ENCODE peak calls at places on chromosomes 16 and 17, in eight cellular contexts. I, D, Y, W, K, V, B and Q are unnamed samples.

GRCh38 chr17:9115446-9116265 is 94.3 kb downstream of the NTN1 start:
- DNase-seq in I (peak; percentile 86), D (peak; percentile 6), Y (peak; percentile 65), W (peak; percentile 28), K (peak; percentile 33), V (peak; percentile 48), B (peak; percentile 27), Q (peak; percentile 68)

GRCh38 chr17:419073-419735 is 66.6 kb upstream of the RPH3AL start:
- DNase-seq in I (no peak), D (no peak), Y (no peak), W (no peak), K (no peak), V (peak; percentile 35), B (no peak), Q (no peak)

GRCh38 chr17:49180303-49180702 is 30.1 kb downstream of the GNGT2 start:
- DNase-seq in I (peak; percentile 50), D (peak; percentile 36), Y (peak; percentile 80), W (no peak), K (peak; percentile 37), V (peak; percentile 74), B (peak; percentile 73), Q (peak; percentile 52)

GRCh38 chr16:56252835-56253234 is 61.5 kb downstream of the GNAO1 start:
- DNase-seq in I (no peak), D (peak; percentile 9), Y (no peak), W (no peak), K (peak; percentile 30), V (no peak), B (no peak), Q (no peak)

GRCh38 chr17:74878658-74879057 is 5.9 kb upstream of the FDXR start:
- DNase-seq in I (no peak), D (no peak), Y (no peak), W (no peak), K (no peak), V (no peak), B (no peak), Q (no peak)

GRCh38 chr16:4699030-4699556 is 5.7 kb downstream of the NUDT16L1 start:
- DNase-seq in I (no peak), D (no peak), Y (no peak), W (no peak), K (no peak), V (no peak), B (no peak), Q (peak; percentile 28)

GRCh38 chr16:16062023-16062932 is 112.9 kb downstream of the ABCC1 start:
- DNase-seq in I (no peak), D (no peak), Y (no peak), W (no peak), K (peak; percentile 55), V (peak; percentile 19), B (no peak), Q (no peak)

GRCh38 chr17:45380046-45380765 is 52.5 kb downstream of the ARHGAP27 start:
- DNase-seq in I (no peak), D (no peak), Y (no peak), W (no peak), K (no peak), V (no peak), B (no peak), Q (peak; percentile 22)

GRCh38 chr17:82791532-82791931 is 39.7 kb downstream of the TBCD start:
- DNase-seq in I (peak; percentile 43), D (peak; percentile 98), Y (no peak), W (no peak), K (no peak), V (no peak), B (no peak), Q (no peak)

GRCh38 chr17:39352511-39352910 is 48.9 kb downstream of the FBXL20 start:
- DNase-seq in I (no peak), D (no peak), Y (no peak), W (no peak), K (no peak), V (no peak), B (no peak), Q (no peak)

GRCh38 chr17:76107507-76107906 is 3.9 kb upstream of the EXOC7 start:
- DNase-seq in I (no peak), D (no peak), Y (no peak), W (no peak), K (no peak), V (no peak), B (no peak), Q (no peak)

GRCh38 chr16:19073863-19074262 is 6.4 kb downstream of the COQ7 start:
- DNase-seq in I (no peak), D (no peak), Y (no peak), W (no peak), K (no peak), V (no peak), B (no peak), Q (no peak)

GRCh38 chr17:74987909-74988711 is 678 bp downstream of the CDR2L start:
- DNase-seq in I (peak; percentile 93), D (peak; percentile 76), Y (peak; percentile 78), W (peak; percentile 86), K (peak; percentile 65), V (peak; percentile 78), B (peak; percentile 74), Q (peak; percentile 78)

GRCh38 chr16:86761117-86761971 is 183.0 kb downstream of the FOXL1 start:
- DNase-seq in I (no peak), D (peak; percentile 68), Y (peak; percentile 68), W (no peak), K (no peak), V (peak; percentile 32), B (peak; percentile 36), Q (no peak)

GRCh38 chr16:25014500-25015147 is 545 bp downstream of the ARHGAP17 start:
- DNase-seq in I (peak; percentile 50), D (peak; percentile 48), Y (peak; percentile 33), W (peak; percentile 65), K (peak; percentile 50), V (peak; percentile 47), B (peak; percentile 45), Q (peak; percentile 56)

GRCh38 chr17:27848941-27849340 is 44.2 kb downstream of the LYRM9 start:
- DNase-seq in I (no peak), D (no peak), Y (no peak), W (no peak), K (no peak), V (no peak), B (no peak), Q (no peak)

GRCh38 chr17:64209983-64210382 is 53.1 kb downstream of the TEX2 start:
- DNase-seq in I (no peak), D (no peak), Y (no peak), W (no peak), K (no peak), V (no peak), B (no peak), Q (no peak)

GRCh38 chr17:79355186-79355585 is 255.7 kb downstream of the RBFOX3 start:
- DNase-seq in I (no peak), D (no peak), Y (no peak), W (no peak), K (no peak), V (no peak), B (no peak), Q (no peak)

GRCh38 chr16:68369697-68370096 is 58.9 kb downstream of the PRMT7 start:
- DNase-seq in I (no peak), D (no peak), Y (no peak), W (no peak), K (no peak), V (peak; percentile 68), B (no peak), Q (peak; percentile 14)

GRCh38 chr17:77610980-77611641 is 347.4 kb upstream of the TNRC6C start:
- DNase-seq in I (no peak), D (no peak), Y (no peak), W (no peak), K (no peak), V (no peak), B (no peak), Q (no peak)

GRCh38 chr17:48127371-48128051 is 19.9 kb downstream of the SNX11 start:
- DNase-seq in I (no peak), D (no peak), Y (no peak), W (no peak), K (no peak), V (no peak), B (no peak), Q (no peak)

GRCh38 chr16:20910781-20911321 is 10.3 kb downstream of the LYRM1 start:
- DNase-seq in I (no peak), D (peak; percentile 92), Y (no peak), W (no peak), K (no peak), V (no peak), B (no peak), Q (no peak)

GRCh38 chr17:21542070-21542469 is 150.3 kb upstream of the KCNJ18 start:
- DNase-seq in I (no peak), D (no peak), Y (no peak), W (no peak), K (no peak), V (no peak), B (no peak), Q (no peak)

GRCh38 chr17:4362141-4362540 is 4.3 kb downstream of the UBE2G1 start:
- DNase-seq in I (no peak), D (no peak), Y (no peak), W (no peak), K (no peak), V (no peak), B (no peak), Q (no peak)

GRCh38 chr16:85195884-85196816 is 83.9 kb upstream of the CIBAR2 start:
- DNase-seq in I (peak; percentile 73), D (no peak), Y (no peak), W (peak; percentile 87), K (peak; percentile 62), V (peak; percentile 38), B (no peak), Q (no peak)

GRCh38 chr17:56125830-56126819 is 27.1 kb upstream of the ANKFN1 start:
- DNase-seq in I (no peak), D (peak; percentile 74), Y (peak; percentile 46), W (no peak), K (no peak), V (no peak), B (no peak), Q (no peak)

GRCh38 chr17:56119191-56119590 is 34.1 kb upstream of the ANKFN1 start:
- DNase-seq in I (no peak), D (no peak), Y (no peak), W (no peak), K (no peak), V (no peak), B (no peak), Q (no peak)

GRCh38 chr17:56121661-56122060 is 31.6 kb upstream of the ANKFN1 start:
- DNase-seq in I (no peak), D (no peak), Y (no peak), W (no peak), K (no peak), V (no peak), B (no peak), Q (no peak)
- TF ChIP-seq CTCF in I (no peak), D (peak; percentile 36), Y (no peak), W (no peak), K (no peak), V (no peak), B (no peak), Q (peak; percentile 19)

GRCh38 chr16:88700322-88700635 is 5.9 kb downstream of the RNF166 start:
- DNase-seq in I (no peak), D (no peak), Y (no peak), W (no peak), K (no peak), V (no peak), B (no peak), Q (no peak)
- TF ChIP-seq POLR2A in I (no peak), D (no peak), Y (no peak), W (no peak), K (no peak), V (no peak), B (no peak), Q (no peak)

GRCh38 chr17:17054636-17055035 is 12.4 kb downstream of the MPRIP start:
- DNase-seq in I (no peak), D (no peak), Y (no peak), W (no peak), K (no peak), V (no peak), B (peak; percentile 4), Q (no peak)
- H3K4me1 ChIP-seq in I (no peaks in the 10 kb centered on the region), D (peaks cover 19% of the 10 kb centered on the region), Y (no peaks in the 10 kb centered on the region), W (peaks cover 34% of the 10 kb centered on the region), K (peaks cover 95% of the 10 kb centered on the region), V (peaks cover 27% of the 10 kb centered on the region), B (peaks cover 87% of the 10 kb centered on the region), Q (peaks cover 15% of the 10 kb centered on the region)

GRCh38 chr16:63289834-63290460 is 1253.7 kb upstream of the CDH8 start:
- DNase-seq in I (no peak), D (no peak), Y (no peak), W (no peak), K (no peak), V (peak; percentile 15), B (peak; percentile 46), Q (no peak)
- TF ChIP-seq CTCF in I (no peak), D (peak; percentile 39), Y (no peak), W (no peak), K (no peak), V (peak; percentile 45), B (peak; percentile 55), Q (peak; percentile 59)